ENCODE peak calls at places on chromosomes 12 and 14, in five cellular contexts. M is NT2/D1, U is testis, S is bronchial epithelial cell, L is hepatocyte. Q is an unnamed sample.

GRCh38 chr12:110262442-110263388 is 18.3 kb upstream of the ATP2A2 start:
- DNase-seq in M (no peak), L (no peak), U (no peak), S (peak; percentile 83), Q (peak; percentile 66)

GRCh38 chr12:124992874-124993567 is 424 bp upstream of the BRI3BP start:
- DNase-seq in L (peak; percentile 86), M (peak; percentile 93), S (peak; percentile 79), U (peak; percentile 44), Q (peak; percentile 85)

GRCh38 chr14:70808402-70809237 is 693 bp downstream of the MAP3K9 start:
- DNase-seq in L (peak; percentile 63), M (no peak), U (peak; percentile 41), S (no peak), Q (peak; percentile 69)

GRCh38 chr12:93707836-93708235 is 30.7 kb downstream of the CRADD start:
- DNase-seq in S (peak; percentile 78), M (no peak), U (no peak), L (no peak), Q (no peak)

GRCh38 chr14:71327691-71328090 is 420.4 kb downstream of the PCNX1 start:
- DNase-seq in L (no peak), S (no peak), U (no peak), M (no peak), Q (no peak)

GRCh38 chr12:112762753-112763152 is 28.8 kb upstream of the RPH3A start:
- DNase-seq in U (no peak), S (no peak), M (no peak), L (no peak), Q (no peak)

GRCh38 chr14:104639889-104640548 is 35.4 kb upstream of the TMEM179 start:
- DNase-seq in L (peak; percentile 87), S (peak; percentile 26), M (peak; percentile 60), U (peak; percentile 71), Q (peak; percentile 85)

GRCh38 chr14:24207625-24208024 is 2.1 kb downstream of the TSSK4 start:
- DNase-seq in U (no peak), M (no peak), S (no peak), L (no peak), Q (no peak)

GRCh38 chr12:121535150-121536057 is 45.4 kb downstream of the KDM2B start:
- DNase-seq in S (no peak), U (no peak), M (no peak), L (peak; percentile 34), Q (no peak)

GRCh38 chr12:3073438-3074255 is 3.5 kb upstream of the TSPAN9 start:
- DNase-seq in L (peak; percentile 87), M (peak; percentile 98), U (peak; percentile 87), S (peak; percentile 76), Q (peak; percentile 88)

GRCh38 chr14:67477926-67478915 is 10.3 kb downstream of the TMEM229B start:
- DNase-seq in S (peak; percentile 67), L (no peak), U (no peak), M (no peak), Q (no peak)

GRCh38 chr12:2944401-2945047 is 14.7 kb upstream of the TEAD4 start:
- DNase-seq in M (peak; percentile 86), U (peak; percentile 62), L (peak; percentile 66), S (peak; percentile 36), Q (peak; percentile 53)

GRCh38 chr12:10331642-10332239 is 24.1 kb downstream of the KLRD1 start:
- DNase-seq in S (peak; percentile 64), M (peak; percentile 76), U (no peak), L (peak; percentile 70), Q (peak; percentile 76)

GRCh38 chr12:47082963-47083621 is 3.3 kb upstream of the AMIGO2 start:
- DNase-seq in L (peak; percentile 63), S (peak; percentile 94), U (no peak), M (no peak), Q (peak; percentile 87)

GRCh38 chr12:3564861-3565260 is 73.9 kb downstream of the PRMT8 start:
- DNase-seq in S (no peak), M (no peak), U (no peak), L (no peak), Q (no peak)

GRCh38 chr14:28767239-28767850 is 758 bp downstream of the FOXG1 start:
- DNase-seq in S (no peak), U (no peak), L (no peak), M (no peak), Q (no peak)

GRCh38 chr12:102326987-102327386 is 129.4 kb upstream of the PMCH start:
- DNase-seq in S (no peak), U (no peak), L (no peak), M (peak; percentile 11), Q (no peak)

GRCh38 chr12:120282229-120282628 is 9.5 kb downstream of the RNU4-2 start:
- DNase-seq in L (no peak), U (no peak), M (no peak), S (no peak), Q (no peak)

GRCh38 chr12:120278137-120279069 is 12.9 kb upstream of the PXN start:
- DNase-seq in S (no peak), U (no peak), L (no peak), M (no peak), Q (no peak)

GRCh38 chr12:120276734-120277133 is 11.2 kb upstream of the PXN start:
- DNase-seq in M (no peak), S (peak; percentile 44), U (no peak), L (no peak), Q (no peak)
- H3K36me3 ChIP-seq in M (no peaks in the 10 kb centered on the region), S (no peaks in the 10 kb centered on the region), U (no peaks in the 10 kb centered on the region), L (no peaks in the 10 kb centered on the region), Q (no peaks in the 10 kb centered on the region)

GRCh38 chr14:92161521-92161920 is 39.8 kb downstream of the CPSF2 start:
- DNase-seq in L (no peak), U (no peak), M (no peak), S (no peak), Q (no peak)

GRCh38 chr14:92164958-92165357 is 43.2 kb downstream of the CPSF2 start:
- DNase-seq in U (no peak), L (no peak), S (no peak), M (no peak), Q (no peak)

GRCh38 chr14:92160619-92161018 is 38.9 kb downstream of the CPSF2 start:
- DNase-seq in U (no peak), L (no peak), M (no peak), S (peak; percentile 84), Q (no peak)
- H3K36me3 ChIP-seq in U (no peaks in the 10 kb centered on the region), L (peaks cover 9% of the 10 kb centered on the region), M (peaks cover 90% of the 10 kb centered on the region), S (peaks cover 10% of the 10 kb centered on the region), Q (peaks cover 76% of the 10 kb centered on the region)

DNA sequence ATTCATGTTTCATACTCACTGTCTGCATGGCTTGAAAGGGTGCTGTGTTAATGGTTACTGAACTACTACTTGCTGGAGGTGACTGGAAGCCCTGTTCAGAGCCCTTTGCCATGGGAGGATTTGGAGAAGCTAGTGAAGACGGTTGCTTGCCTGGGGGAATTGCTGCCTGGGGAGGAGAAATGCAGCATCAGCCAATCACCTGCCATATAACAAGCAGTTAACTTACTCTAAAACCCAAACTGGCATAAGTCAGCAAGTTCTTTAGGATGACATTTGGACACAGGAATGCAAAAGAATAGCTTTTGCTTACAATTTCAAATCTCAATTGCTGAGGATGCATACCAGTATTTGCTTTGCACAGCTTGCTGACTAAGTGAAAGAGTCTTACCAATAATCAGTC is 23.4 kb upstream of the IPO8 start:
- DNase-seq in M (peak; percentile 65), U (no peak), S (peak; percentile 43), L (peak; percentile 5), Q (no peak)
- H3K36me3 ChIP-seq in M (peaks cover 67% of the 10 kb centered on the region), U (no peaks in the 10 kb centered on the region), S (peaks cover 9% of the 10 kb centered on the region), L (no peaks in the 10 kb centered on the region), Q (peaks cover 69% of the 10 kb centered on the region)

DNA sequence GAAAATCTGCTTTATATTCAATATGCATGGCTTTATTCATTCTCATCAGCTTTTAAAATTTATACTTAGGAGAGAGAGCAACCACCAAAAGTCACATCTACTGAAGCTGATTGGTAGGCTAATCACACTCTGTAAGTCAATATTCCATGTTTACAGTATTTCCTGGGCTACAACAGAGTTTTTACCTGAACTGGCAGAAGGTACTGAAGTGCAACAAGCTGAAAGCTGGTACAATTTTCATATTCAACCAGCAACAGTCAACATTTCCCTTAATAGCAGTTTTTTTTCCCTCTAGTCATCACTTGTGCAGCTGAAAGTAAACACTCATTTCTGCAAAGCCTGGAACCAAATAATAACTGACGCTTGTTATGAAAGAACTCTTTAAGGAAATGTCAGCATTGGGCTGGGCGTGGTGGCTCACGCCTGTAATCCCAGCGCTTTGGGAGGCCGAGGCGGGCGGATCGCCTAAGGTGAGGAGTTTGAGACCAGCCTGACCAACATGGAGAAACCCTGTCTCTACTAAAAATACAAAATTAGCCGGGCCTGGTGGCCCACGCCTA is 12.9 kb downstream of the BRAP start:
- DNase-seq in S (no peak), U (no peak), L (no peak), M (no peak), Q (no peak)
- H3K36me3 ChIP-seq in S (peaks cover 21% of the 10 kb centered on the region), U (no peaks in the 10 kb centered on the region), L (no peaks in the 10 kb centered on the region), M (peaks cover 83% of the 10 kb centered on the region), Q (peaks cover 47% of the 10 kb centered on the region)

Q was measured in cardiac muscle cell.